ENCODE peak calls at places on chromosomes 4 and X, in five cellular contexts. P is HepG2, U is astrocyte of the spinal cord, O is NB4, F is endothelial cell. Z is an unnamed sample.

GRCh38 chrX:136529795-136530194 is 2.2 kb upstream of the VGLL1 start:
- DNase-seq in F (no peak), P (no peak), U (no peak), O (no peak), Z (no peak)

GRCh38 chr4:89619230-89619962 is 217.6 kb downstream of the SNCA start:
- DNase-seq in F (no peak), U (no peak), O (no peak), P (no peak), Z (no peak)

GRCh38 chrX:97517763-97518162 is 634.1 kb downstream of the RPA4 start:
- DNase-seq in P (no peak), F (no peak), O (no peak), U (no peak), Z (no peak)

GRCh38 chrX:15524417-15524816 is 23.8 kb downstream of the BMX start:
- DNase-seq in F (no peak), P (no peak), O (no peak), U (peak), Z (no peak)

GRCh38 chr4:81455895-81456294 is 15.8 kb downstream of the RASGEF1B start:
- DNase-seq in O (peak), U (no peak), F (no peak), P (no peak), Z (no peak)

GRCh38 chrX:21802844-21803243 is 36.6 kb upstream of the MBTPS2 start:
- DNase-seq in U (no peak), O (no peak), F (no peak), P (no peak), Z (no peak)

GRCh38 chrX:103386332-103386731 is 10.0 kb downstream of the BEX3 start:
- DNase-seq in F (no peak), P (no peak), U (no peak), O (no peak), Z (no peak)

GRCh38 chr4:65566473-65566872 is 103.8 kb downstream of the EPHA5 start:
- DNase-seq in U (no peak), P (no peak), O (no peak), F (no peak), Z (no peak)

GRCh38 chrX:84240848-84241565 is 53.0 kb upstream of the RPS6KA6 start:
- DNase-seq in O (no peak), P (no peak), U (no peak), F (no peak), Z (no peak)

GRCh38 chr4:168713193-168713592 is 216.3 kb downstream of the PALLD start:
- DNase-seq in O (no peak), U (no peak), F (no peak), P (no peak), Z (no peak)

GRCh38 chr4:168712316-168712855 is 215.5 kb downstream of the PALLD start:
- DNase-seq in U (no peak), F (no peak), O (no peak), P (no peak), Z (no peak)

GRCh38 chr4:168708108-168708507 is 211.3 kb downstream of the PALLD start:
- DNase-seq in U (peak), O (no peak), P (no peak), F (no peak), Z (no peak)

GRCh38 chr4:168711197-168712120 is 214.6 kb downstream of the PALLD start:
- DNase-seq in F (no peak), O (no peak), P (no peak), U (peak), Z (peak)

GRCh38 chr4:168710353-168710946 is 213.6 kb downstream of the PALLD start:
- DNase-seq in F (no peak), O (peak), P (peak), U (peak), Z (peak)
- TF ChIP-seq CTCF in F (no peak), O (peak), P (peak), U (peak), Z (peak)

DNA sequence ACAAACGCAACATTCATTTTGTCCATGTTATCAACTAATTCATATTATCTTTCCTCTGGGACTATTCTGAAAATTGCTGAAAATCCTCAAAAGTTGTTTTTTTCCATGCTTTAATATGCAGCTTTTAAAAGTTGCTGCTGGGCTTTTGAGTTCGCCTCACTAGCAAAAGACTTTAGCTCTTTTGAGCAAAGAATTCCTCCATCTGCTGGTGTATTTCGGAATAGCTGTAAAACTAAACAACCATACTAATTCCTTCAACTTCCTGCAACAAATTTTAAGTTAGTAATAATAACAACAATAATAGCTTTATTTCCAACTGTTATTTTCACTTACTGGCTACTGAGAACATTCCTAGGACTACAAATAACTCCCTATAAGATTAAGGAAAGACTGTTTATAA is 124.5 kb upstream of the PLAC1 start:
- DNase-seq in F (peak), O (peak), P (no peak), U (peak), Z (peak)
- TF ChIP-seq CTCF in F (peak), O (peak), P (peak), U (peak), Z (peak)

DNA sequence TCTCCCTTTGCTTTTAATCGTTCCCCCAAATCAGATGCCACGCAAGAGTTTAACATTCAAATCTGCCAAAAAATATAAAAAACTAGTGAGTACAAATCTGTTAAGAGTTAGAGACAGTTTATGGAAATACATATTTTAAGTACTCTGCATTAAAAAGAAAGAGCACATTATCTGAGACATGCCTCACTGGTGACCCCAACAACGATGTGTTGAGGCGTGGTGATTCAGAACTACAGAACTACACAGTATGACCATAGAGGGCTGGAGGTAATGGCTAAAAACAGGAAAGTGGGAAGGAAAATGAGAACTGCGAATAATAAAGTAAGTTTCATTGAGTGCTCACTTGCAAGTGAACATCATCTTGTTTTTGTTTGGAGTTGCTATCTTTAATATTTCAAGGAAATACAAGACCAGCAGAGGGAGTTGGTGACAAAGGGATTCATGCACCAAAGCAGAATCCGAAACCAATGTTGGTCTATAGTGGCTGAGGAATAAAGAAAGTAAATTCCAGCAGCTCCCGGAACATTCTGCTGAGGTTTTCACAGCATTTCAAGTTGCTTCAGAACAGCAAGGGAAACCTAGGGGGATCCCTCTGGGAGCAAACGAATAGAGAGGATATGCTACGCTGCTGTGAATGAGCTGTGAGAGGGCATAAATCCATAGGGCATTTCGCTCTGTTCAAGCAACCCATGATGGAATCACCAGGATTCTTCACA is 92.2 kb downstream of the DCHS2 start:
- DNase-seq in F (no peak), P (peak), O (no peak), U (peak), Z (peak)
- TF ChIP-seq CTCF in F (no peak), P (peak), O (no peak), U (peak), Z (peak)

GRCh38 chr4:93788712-93789111 is 39.8 kb upstream of the ATOH1 start:
- DNase-seq in P (peak), U (peak), O (peak), F (peak), Z (peak)
- TF ChIP-seq CTCF in P (no peak), U (peak), O (peak), F (peak), Z (peak)

GRCh38 chrX:2439613-2440012 is 61.2 kb downstream of the DHRSX start:
- DNase-seq in P (no peak), F (no peak), U (no peak), O (no peak), Z (no peak)
- TF ChIP-seq CTCF in P (no peak), F (no peak), U (no peak), O (no peak), Z (no peak)

Z was measured in MCF 10A.